ENCODE peak calls at places on chromosomes 6 and 20, in ten cellular contexts. E is amygdala; M is PC-9; U is endothelial cell; O is left colon; W is head of caudate nucleus; Y is CD8-positive, alpha-beta T cell; D is HFFc6; L is activated T-cell treated with anti-CD3 and anti-CD28 coated beads for 1 hour; F is naive thymus-derived CD8-positive, alpha-beta T cell. P is an unnamed sample.

GRCh38 chr20:35971981-35972380 is 3.6 kb downstream of the CNBD2 start:
- DNase-seq in U (no peak), W (no peak), E (no peak), L (no peak), M (no peak), Y (no peak), O (no peak), D (no peak), F (no peak), P (no peak)

GRCh38 chr6:33296797-33297405 is 1.8 kb downstream of the RGL2 start:
- DNase-seq in E (no peak), U (no peak), F (no peak), Y (no peak), M (peak), D (no peak), O (no peak), L (no peak), W (no peak), P (no peak)

GRCh38 chr6:12602342-12602741 is 114.2 kb upstream of the PHACTR1 start:
- DNase-seq in U (no peak), E (no peak), L (no peak), Y (no peak), O (no peak), W (no peak), M (peak), D (no peak), F (no peak), P (no peak)

GRCh38 chr6:169867751-169868191 is 116.3 kb downstream of the ERMARD start:
- DNase-seq in D (no peak), W (no peak), M (no peak), U (no peak), L (no peak), E (no peak), F (no peak), Y (no peak), O (no peak), P (no peak)

GRCh38 chr20:2131366-2131765 is 29.7 kb downstream of the STK35 start:
- DNase-seq in D (peak), Y (no peak), F (no peak), U (no peak), M (peak), W (peak), O (no peak), L (no peak), E (no peak), P (no peak)

GRCh38 chr20:9359561-9360308 is 154.7 kb upstream of the LAMP5 start:
- DNase-seq in W (peak), U (peak), F (no peak), D (peak), M (peak), Y (no peak), L (no peak), O (peak), E (peak), P (peak)

GRCh38 chr6:87151471-87151785 is 3.9 kb upstream of the ZNF292 start:
- DNase-seq in D (no peak), L (no peak), O (no peak), F (no peak), W (no peak), U (no peak), M (no peak), E (no peak), Y (no peak), P (peak)

GRCh38 chr6:44471271-44471981 is 83.9 kb downstream of the CDC5L start:
- DNase-seq in L (no peak), W (no peak), E (no peak), F (no peak), Y (no peak), D (no peak), M (no peak), O (no peak), U (no peak), P (no peak)

GRCh38 chr6:49519660-49520059 is 19.9 kb downstream of the GLYATL3 start:
- DNase-seq in M (no peak), F (no peak), W (no peak), O (no peak), U (no peak), E (no peak), Y (no peak), L (no peak), D (no peak), P (no peak)

GRCh38 chr6:123803456-123803861 is 206 bp upstream of the NKAIN2 start:
- DNase-seq in L (no peak), W (no peak), F (no peak), Y (no peak), D (no peak), O (no peak), E (no peak), U (no peak), M (no peak), P (no peak)

GRCh38 chr6:143060806-143061596 is at the start of gene AIG1:
- DNase-seq in W (peak), U (peak), M (no peak), F (peak), L (peak), D (no peak), O (peak), Y (peak), E (peak), P (no peak)

GRCh38 chr20:46246527-46246926 is 61.8 kb downstream of the CDH22 start:
- DNase-seq in E (no peak), W (peak), U (no peak), M (no peak), Y (no peak), L (no peak), O (no peak), F (no peak), D (no peak), P (no peak)

GRCh38 chr6:52643158-52643557 is 27.8 kb upstream of the TMEM14A start:
- DNase-seq in W (peak), U (no peak), L (no peak), Y (no peak), D (no peak), F (no peak), O (no peak), M (no peak), E (peak), P (peak)

GRCh38 chr6:93036835-93037234 is 382.5 kb downstream of the EPHA7 start:
- DNase-seq in O (no peak), W (no peak), D (no peak), M (no peak), F (no peak), U (no peak), Y (no peak), L (no peak), E (no peak), P (peak)

GRCh38 chr20:39850236-39850635 is 838.8 kb downstream of the MAFB start:
- DNase-seq in L (no peak), Y (no peak), O (no peak), M (no peak), F (no peak), W (no peak), E (no peak), D (no peak), U (no peak), P (no peak)

GRCh38 chr6:159203304-159204005 is 34.3 kb downstream of the FNDC1 start:
- DNase-seq in M (no peak), L (no peak), O (no peak), W (no peak), D (peak), Y (no peak), F (no peak), U (no peak), E (no peak), P (no peak)

GRCh38 chr6:170344631-170345576 is 38.3 kb downstream of the FAM120B start:
- DNase-seq in O (no peak), D (peak), Y (no peak), E (no peak), U (peak), W (no peak), F (no peak), M (peak), L (no peak), P (no peak)

GRCh38 chr6:139253656-139254055 is 38.1 kb downstream of the TXLNB start:
- DNase-seq in U (no peak), D (no peak), O (no peak), W (no peak), E (no peak), L (no peak), F (no peak), Y (no peak), M (peak), P (no peak)

GRCh38 chr6:47241742-47242482 is 67.8 kb downstream of the TNFRSF21 start:
- DNase-seq in E (no peak), D (no peak), M (no peak), W (no peak), U (no peak), O (no peak), F (no peak), Y (no peak), L (no peak), P (no peak)

GRCh38 chr6:5749016-5749665 is 257.6 kb downstream of the NRN1 start:
- DNase-seq in U (no peak), O (no peak), F (no peak), W (no peak), E (no peak), Y (no peak), D (no peak), L (no peak), M (no peak), P (no peak)

GRCh38 chr20:46006964-46007363 is 1.7 kb upstream of the MMP9 start:
- DNase-seq in U (no peak), Y (no peak), L (no peak), W (no peak), F (no peak), D (no peak), M (no peak), O (no peak), E (no peak), P (no peak)

GRCh38 chr20:25275813-25276532 is 28.1 kb downstream of the PYGB start:
- DNase-seq in W (no peak), O (peak), M (no peak), E (no peak), D (no peak), U (no peak), F (no peak), Y (no peak), L (no peak), P (no peak)

GRCh38 chr6:161153725-161154124 is 120.1 kb downstream of the AGPAT4 start:
- DNase-seq in D (no peak), E (no peak), L (no peak), O (no peak), M (no peak), Y (no peak), F (no peak), U (no peak), W (no peak), P (no peak)

GRCh38 chr20:20528896-20529295 is 161.0 kb downstream of the INSM1 start:
- DNase-seq in L (no peak), Y (no peak), E (no peak), W (no peak), M (no peak), D (no peak), F (no peak), O (no peak), U (no peak), P (no peak)

GRCh38 chr20:63612276-63612931 is 14.5 kb downstream of the GMEB2 start:
- DNase-seq in F (no peak), O (no peak), D (no peak), L (no peak), U (no peak), Y (no peak), M (no peak), W (no peak), E (no peak), P (no peak)

GRCh38 chr6:29905286-29905685 is 37.0 kb upstream of the HLA-A start:
- DNase-seq in D (no peak), E (no peak), U (no peak), W (no peak), F (no peak), O (no peak), L (no peak), M (no peak), Y (no peak), P (no peak)

GRCh38 chr6:129096651-129097290 is 213.8 kb downstream of the LAMA2 start:
- DNase-seq in F (no peak), W (no peak), Y (no peak), L (no peak), U (no peak), O (no peak), E (no peak), D (no peak), M (no peak), P (no peak)

GRCh38 chr6:119661628-119662027 is 312.1 kb upstream of the MAN1A1 start:
- DNase-seq in W (no peak), E (no peak), L (no peak), U (no peak), Y (no peak), M (peak), D (no peak), F (no peak), O (no peak), P (no peak)

GRCh38 chr6:137353346-137353745 is 134.2 kb upstream of the IFNGR1 start:
- DNase-seq in U (no peak), E (no peak), F (no peak), W (no peak), M (peak), D (no peak), O (no peak), Y (no peak), L (no peak), P (no peak)

GRCh38 chr20:10961651-10962288 is 288.0 kb upstream of the JAG1 start:
- DNase-seq in D (no peak), M (no peak), Y (no peak), F (no peak), U (no peak), E (no peak), L (no peak), O (no peak), W (no peak), P (no peak)

GRCh38 chr20:58213112-58213511 is 15.3 kb downstream of the ANKRD60 start:
- DNase-seq in M (peak), U (no peak), F (no peak), W (peak), O (no peak), E (peak), L (no peak), Y (no peak), D (peak), P (peak)

P was measured in midbrain.